ENCODE peak calls at places on chromosomes 12 and 14, in five cellular contexts. One of them, this sample, is unnamed.

GRCh38 chr12:131142891-131143637 is 189.4 kb downstream of the ADGRD1 start:
- DNase-seq in pancreas: no peak
- DNase-seq in lower lobe of right lung: no peak
- DNase-seq in psoas muscle: no peak
- DNase-seq in heart left ventricle: no peak
- DNase-seq in this sample: no peak

GRCh38 chr14:33291529-33292104 is 352.9 kb downstream of the NPAS3 start:
- DNase-seq in heart left ventricle: no peak
- DNase-seq in psoas muscle: no peak
- DNase-seq in pancreas: no peak
- DNase-seq in lower lobe of right lung: no peak
- DNase-seq in this sample: peak; percentile 13

GRCh38 chr14:77051101-77051500 is 22.6 kb upstream of the IRF2BPL start:
- DNase-seq in heart left ventricle: peak; percentile 71
- DNase-seq in psoas muscle: peak; percentile 84
- DNase-seq in pancreas: no peak
- DNase-seq in lower lobe of right lung: peak; percentile 88
- DNase-seq in this sample: peak; percentile 94

GRCh38 chr14:35419429-35419841 is 14.9 kb upstream of the NFKBIA start:
- DNase-seq in lower lobe of right lung: no peak
- DNase-seq in heart left ventricle: no peak
- DNase-seq in psoas muscle: no peak
- DNase-seq in pancreas: no peak
- DNase-seq in this sample: no peak

GRCh38 chr12:105954891-105955607 is 183.7 kb downstream of the NUAK1 start:
- DNase-seq in heart left ventricle: no peak
- DNase-seq in lower lobe of right lung: no peak
- DNase-seq in pancreas: no peak
- DNase-seq in psoas muscle: no peak
- DNase-seq in this sample: no peak

GRCh38 chr12:27733052-27733656 is 22.5 kb downstream of the MRPS35 start:
- DNase-seq in pancreas: no peak
- DNase-seq in psoas muscle: no peak
- DNase-seq in heart left ventricle: no peak
- DNase-seq in lower lobe of right lung: no peak
- DNase-seq in this sample: no peak

GRCh38 chr12:108394196-108394595 is 55.1 kb upstream of the CMKLR1 start:
- DNase-seq in heart left ventricle: peak; percentile 27
- DNase-seq in psoas muscle: peak; percentile 28
- DNase-seq in pancreas: no peak
- DNase-seq in lower lobe of right lung: no peak
- DNase-seq in this sample: peak; percentile 74

GRCh38 chr12:21500786-21501257 is 613 bp downstream of the RECQL start:
- DNase-seq in lower lobe of right lung: no peak
- DNase-seq in pancreas: no peak
- DNase-seq in psoas muscle: no peak
- DNase-seq in heart left ventricle: no peak
- DNase-seq in this sample: no peak

GRCh38 chr12:115004469-115005146 is 320.6 kb upstream of the TBX3 start:
- DNase-seq in heart left ventricle: no peak
- DNase-seq in lower lobe of right lung: no peak
- DNase-seq in psoas muscle: no peak
- DNase-seq in pancreas: no peak
- DNase-seq in this sample: no peak

GRCh38 chr14:99601301-99601945 is 2.6 kb downstream of the CCDC85C start:
- DNase-seq in psoas muscle: no peak
- DNase-seq in heart left ventricle: no peak
- DNase-seq in lower lobe of right lung: no peak
- DNase-seq in pancreas: no peak
- DNase-seq in this sample: no peak

GRCh38 chr12:56128669-56129209 is 672 bp downstream of the ESYT1 start:
- DNase-seq in lower lobe of right lung: peak; percentile 53
- DNase-seq in psoas muscle: peak; percentile 35
- DNase-seq in pancreas: peak; percentile 40
- DNase-seq in heart left ventricle: peak; percentile 38
- DNase-seq in this sample: peak; percentile 75

GRCh38 chr12:27451416-27451815 is 4.9 kb downstream of the SMCO2 start:
- DNase-seq in psoas muscle: no peak
- DNase-seq in heart left ventricle: no peak
- DNase-seq in pancreas: no peak
- DNase-seq in lower lobe of right lung: no peak
- DNase-seq in this sample: no peak

GRCh38 chr12:9331218-9331626 is 123.0 kb upstream of the PZP start:
- DNase-seq in lower lobe of right lung: peak; percentile 60
- DNase-seq in heart left ventricle: peak; percentile 34
- DNase-seq in psoas muscle: peak; percentile 51
- DNase-seq in pancreas: peak; percentile 57
- DNase-seq in this sample: peak; percentile 87

GRCh38 chr12:78035913-78036658 is 205.4 kb downstream of the NAV3 start:
- DNase-seq in psoas muscle: no peak
- DNase-seq in heart left ventricle: no peak
- DNase-seq in lower lobe of right lung: no peak
- DNase-seq in pancreas: no peak
- DNase-seq in this sample: peak; percentile 53

GRCh38 chr12:93230311-93230689 is 147.4 kb upstream of the NUDT4 start:
- DNase-seq in pancreas: no peak
- DNase-seq in heart left ventricle: no peak
- DNase-seq in lower lobe of right lung: no peak
- DNase-seq in psoas muscle: no peak
- DNase-seq in this sample: no peak

GRCh38 chr12:119204716-119205285 is 26.1 kb downstream of the HSPB8 start:
- DNase-seq in heart left ventricle: no peak
- DNase-seq in psoas muscle: no peak
- DNase-seq in pancreas: no peak
- DNase-seq in lower lobe of right lung: no peak
- DNase-seq in this sample: no peak

GRCh38 chr14:63938198-63939005 is 85.6 kb downstream of the SYNE2 start:
- DNase-seq in pancreas: no peak
- DNase-seq in heart left ventricle: no peak
- DNase-seq in psoas muscle: no peak
- DNase-seq in lower lobe of right lung: no peak
- DNase-seq in this sample: no peak

GRCh38 chr12:122096591-122097149 is 18.1 kb downstream of the MLXIP start:
- DNase-seq in psoas muscle: peak; percentile 66
- DNase-seq in heart left ventricle: no peak
- DNase-seq in lower lobe of right lung: no peak
- DNase-seq in pancreas: no peak
- DNase-seq in this sample: no peak

GRCh38 chr12:52813885-52814709 is at the start of gene KRT4:
- DNase-seq in heart left ventricle: no peak
- DNase-seq in psoas muscle: no peak
- DNase-seq in lower lobe of right lung: no peak
- DNase-seq in pancreas: no peak
- DNase-seq in this sample: peak; percentile 36

GRCh38 chr14:71686677-71687076 is 245.6 kb upstream of the RGS6 start:
- DNase-seq in lower lobe of right lung: no peak
- DNase-seq in psoas muscle: peak; percentile 26
- DNase-seq in pancreas: no peak
- DNase-seq in heart left ventricle: no peak
- DNase-seq in this sample: no peak

GRCh38 chr12:54191550-54192022 is 2.8 kb upstream of the SMUG1 start:
- DNase-seq in pancreas: peak; percentile 73
- DNase-seq in psoas muscle: peak; percentile 80
- DNase-seq in heart left ventricle: peak; percentile 77
- DNase-seq in lower lobe of right lung: peak; percentile 81
- DNase-seq in this sample: peak; percentile 89

GRCh38 chr12:16112626-16113560 is 164.6 kb downstream of the SLC15A5 start:
- DNase-seq in lower lobe of right lung: no peak
- DNase-seq in psoas muscle: no peak
- DNase-seq in pancreas: no peak
- DNase-seq in heart left ventricle: no peak
- DNase-seq in this sample: peak; percentile 12

GRCh38 chr12:116620085-116620734 is 61.0 kb downstream of the MAP1LC3B2 start:
- DNase-seq in lower lobe of right lung: no peak
- DNase-seq in heart left ventricle: no peak
- DNase-seq in psoas muscle: no peak
- DNase-seq in pancreas: no peak
- DNase-seq in this sample: no peak

GRCh38 chr12:124463341-124463861 is 104.0 kb downstream of the NCOR2 start:
- DNase-seq in heart left ventricle: no peak
- DNase-seq in pancreas: no peak
- DNase-seq in lower lobe of right lung: peak; percentile 30
- DNase-seq in psoas muscle: no peak
- DNase-seq in this sample: no peak

GRCh38 chr14:95664546-95664945 is 21.7 kb upstream of the TCL1B start:
- DNase-seq in lower lobe of right lung: no peak
- DNase-seq in heart left ventricle: no peak
- DNase-seq in pancreas: no peak
- DNase-seq in psoas muscle: no peak
- DNase-seq in this sample: no peak
- H3K4me1 ChIP-seq in lower lobe of right lung: no peaks in the 10 kb centered on the region
- H3K4me1 ChIP-seq in heart left ventricle: no peaks in the 10 kb centered on the region
- H3K4me1 ChIP-seq in pancreas: peaks cover 36% of the 10 kb centered on the region
- H3K4me1 ChIP-seq in psoas muscle: no peaks in the 10 kb centered on the region
- H3K4me1 ChIP-seq in this sample: peaks cover 3% of the 10 kb centered on the region

GRCh38 chr12:128551266-128552025 is 272.3 kb downstream of the SLC15A4 start:
- DNase-seq in psoas muscle: no peak
- DNase-seq in pancreas: no peak
- DNase-seq in lower lobe of right lung: no peak
- DNase-seq in heart left ventricle: no peak
- DNase-seq in this sample: no peak
- H3K4me3 ChIP-seq in psoas muscle: no peak overlapping the region
- H3K4me3 ChIP-seq in pancreas: no peak overlapping the region
- H3K4me3 ChIP-seq in lower lobe of right lung: no peak overlapping the region
- H3K4me3 ChIP-seq in heart left ventricle: no peak overlapping the region
- H3K4me3 ChIP-seq in this sample: no peak overlapping the region

GRCh38 chr14:37583358-37584210 is 11.5 kb downstream of the FOXA1 start:
- DNase-seq in lower lobe of right lung: peak; percentile 72
- DNase-seq in pancreas: no peak
- DNase-seq in psoas muscle: no peak
- DNase-seq in heart left ventricle: no peak
- DNase-seq in this sample: no peak
- H3K27me3 ChIP-seq in lower lobe of right lung: peaks cover 65% of the 10 kb centered on the region
- H3K27me3 ChIP-seq in pancreas: peaks cover 30% of the 10 kb centered on the region
- H3K27me3 ChIP-seq in psoas muscle: peaks cover 86% of the 10 kb centered on the region
- H3K27me3 ChIP-seq in heart left ventricle: peaks cover 82% of the 10 kb centered on the region
- H3K27me3 ChIP-seq in this sample: peaks cover 4% of the 10 kb centered on the region

GRCh38 chr12:2393016-2393415 is 340.2 kb downstream of the CACNA1C start:
- DNase-seq in pancreas: no peak
- DNase-seq in heart left ventricle: no peak
- DNase-seq in psoas muscle: no peak
- DNase-seq in lower lobe of right lung: no peak
- DNase-seq in this sample: no peak
- H3K4me1 ChIP-seq in pancreas: no peaks in the 10 kb centered on the region
- H3K4me1 ChIP-seq in heart left ventricle: peaks cover 78% of the 10 kb centered on the region
- H3K4me1 ChIP-seq in psoas muscle: no peaks in the 10 kb centered on the region
- H3K4me1 ChIP-seq in lower lobe of right lung: peaks cover 16% of the 10 kb centered on the region
- H3K4me1 ChIP-seq in this sample: peaks cover 25% of the 10 kb centered on the region

GRCh38 chr14:103188691-103189480 is 65.6 kb downstream of the TNFAIP2 start:
- DNase-seq in psoas muscle: peak; percentile 61
- DNase-seq in pancreas: no peak
- DNase-seq in heart left ventricle: peak; percentile 21
- DNase-seq in lower lobe of right lung: peak; percentile 51
- DNase-seq in this sample: peak; percentile 85

GRCh38 chr14:103187911-103188310 is 64.7 kb downstream of the TNFAIP2 start:
- DNase-seq in pancreas: no peak
- DNase-seq in psoas muscle: no peak
- DNase-seq in heart left ventricle: no peak
- DNase-seq in lower lobe of right lung: no peak
- DNase-seq in this sample: no peak

GRCh38 chr14:103186241-103186835 is 63.1 kb downstream of the TNFAIP2 start:
- DNase-seq in heart left ventricle: no peak
- DNase-seq in psoas muscle: no peak
- DNase-seq in pancreas: no peak
- DNase-seq in lower lobe of right lung: no peak
- DNase-seq in this sample: no peak

GRCh38 chr14:103185051-103186027 is 62.1 kb downstream of the TNFAIP2 start:
- DNase-seq in lower lobe of right lung: no peak
- DNase-seq in heart left ventricle: no peak
- DNase-seq in pancreas: no peak
- DNase-seq in psoas muscle: no peak
- DNase-seq in this sample: no peak

DNA sequence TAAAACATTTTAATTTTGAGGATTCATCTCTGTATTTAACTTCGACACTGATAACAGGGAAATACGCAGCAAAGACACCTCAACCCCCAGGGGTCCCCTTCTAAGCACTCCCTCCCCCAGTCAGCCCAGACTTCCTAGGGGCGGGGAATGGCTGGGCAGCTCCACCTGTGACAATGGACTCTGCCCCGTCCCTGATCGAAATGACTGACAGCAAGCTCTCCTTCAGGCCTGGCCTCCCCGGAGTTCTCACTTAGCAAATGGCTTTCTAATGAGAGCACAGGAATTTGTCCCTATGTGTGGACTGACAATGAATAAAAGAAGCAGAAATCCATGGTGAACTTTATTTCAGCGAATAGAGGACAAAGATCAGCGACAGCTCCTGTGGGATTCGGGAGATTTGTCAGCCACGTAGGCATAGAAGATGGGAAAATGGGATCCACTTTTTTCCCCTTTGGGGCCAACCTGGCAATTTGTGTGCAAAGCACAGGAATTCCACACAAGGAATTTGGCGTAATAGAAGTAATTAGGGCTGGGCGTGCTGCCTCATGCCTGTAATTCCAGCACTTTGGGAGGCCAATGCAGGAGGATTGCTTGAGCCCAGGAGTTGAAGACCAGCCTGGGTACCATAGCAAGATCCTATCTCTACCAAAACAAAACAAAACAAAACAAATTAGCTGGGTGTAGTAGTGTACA is 63.8 kb downstream of the TNFAIP2 start:
- DNase-seq in psoas muscle: no peak
- DNase-seq in lower lobe of right lung: no peak
- DNase-seq in heart left ventricle: no peak
- DNase-seq in pancreas: no peak
- DNase-seq in this sample: no peak
- H3K4me3 ChIP-seq in psoas muscle: no peak overlapping the region
- H3K4me3 ChIP-seq in lower lobe of right lung: no peak overlapping the region
- H3K4me3 ChIP-seq in heart left ventricle: no peak overlapping the region
- H3K4me3 ChIP-seq in pancreas: no peak overlapping the region
- H3K4me3 ChIP-seq in this sample: no peak overlapping the region